ENCODE peak calls at places on chromosome 21, in five cellular contexts. M, O, D, F and X are unnamed samples.

GRCh38 chr21:32728455-32729237 is 833 bp upstream of the SYNJ1 start:
- DNase-seq in M (no peak), O (no peak), D (no peak), F (no peak), X (no peak)

GRCh38 chr21:46421756-46422555 is 36.7 kb upstream of the DIP2A start:
- DNase-seq in M (no peak), O (no peak), D (no peak), F (no peak), X (no peak)

GRCh38 chr21:46078322-46078981 is 19.5 kb upstream of the COL6A2 start:
- DNase-seq in M (no peak), O (peak), D (no peak), F (no peak), X (no peak)

GRCh38 chr21:45947296-45947695 is 34.3 kb upstream of the COL6A1 start:
- DNase-seq in M (no peak), O (no peak), D (no peak), F (no peak), X (no peak)

GRCh38 chr21:28811860-28812259 is 180.8 kb downstream of the LTN1 start:
- DNase-seq in M (no peak), O (no peak), D (no peak), F (no peak), X (no peak)

GRCh38 chr21:37041706-37042271 is 31.1 kb downstream of the PIGP start:
- DNase-seq in M (no peak), O (no peak), D (no peak), F (no peak), X (no peak)

GRCh38 chr21:16794944-16795343 is 717.9 kb upstream of the CXADR start:
- DNase-seq in M (no peak), O (peak), D (no peak), F (peak), X (no peak)

GRCh38 chr21:32525282-32525681 is 60.0 kb downstream of the TCP10L start:
- DNase-seq in M (no peak), O (no peak), D (no peak), F (no peak), X (no peak)

GRCh38 chr21:39258207-39258606 is 55.2 kb downstream of the BRWD1 start:
- DNase-seq in M (no peak), O (no peak), D (peak), F (no peak), X (no peak)

GRCh38 chr21:44291936-44292811 is 6.5 kb downstream of the AIRE start:
- DNase-seq in M (peak), O (no peak), D (no peak), F (no peak), X (no peak)

GRCh38 chr21:45433301-45433700 is 28.3 kb downstream of the COL18A1 start:
- DNase-seq in M (no peak), O (no peak), D (no peak), F (no peak), X (no peak)

GRCh38 chr21:41921089-41921819 is 32.6 kb downstream of the C2CD2 start:
- DNase-seq in M (no peak), O (no peak), D (no peak), F (no peak), X (no peak)

GRCh38 chr21:44255519-44255981 is 6.1 kb downstream of the DNMT3L start:
- DNase-seq in M (no peak), O (peak), D (no peak), F (no peak), X (no peak)

GRCh38 chr21:45590246-45590725 is 48.0 kb upstream of the SLC19A1 start:
- DNase-seq in M (peak), O (no peak), D (no peak), F (no peak), X (peak)

GRCh38 chr21:37565530-37566223 is 199.1 kb downstream of the DYRK1A start:
- DNase-seq in M (no peak), O (peak), D (no peak), F (peak), X (no peak)

GRCh38 chr21:30354308-30355005 is 6.1 kb upstream of the KRTAP23-1 start:
- DNase-seq in M (no peak), O (no peak), D (no peak), F (no peak), X (no peak)

GRCh38 chr21:37628362-37628761 is 261.8 kb downstream of the DYRK1A start:
- DNase-seq in M (no peak), O (no peak), D (no peak), F (no peak), X (no peak)

GRCh38 chr21:46183910-46184624 is at the start of gene SPATC1L:
- DNase-seq in M (peak), O (peak), D (peak), F (peak), X (peak)